ENCODE peak calls at places on chromosomes 6 and 20, in seven cellular contexts. Y is Peyer's patch, V is stomach, H is A549, F is esophagus muscularis mucosa, S is heart left ventricle, L is IMR-90. C is an unnamed sample.

GRCh38 chr20:35772563-35773058 is 796 bp downstream of the PHF20 start:
- DNase-seq in Y (no peak), V (no peak), H (no peak), F (no peak), S (no peak), L (no peak), C (no peak)

GRCh38 chr6:168370310-168370991 is 50.9 kb upstream of the DACT2 start:
- DNase-seq in Y (no peak), V (peak), H (peak), F (no peak), S (peak), L (no peak), C (peak)

GRCh38 chr6:74928203-74928602 is 277.6 kb downstream of the COL12A1 start:
- DNase-seq in Y (no peak), V (no peak), H (no peak), F (no peak), S (no peak), L (no peak), C (no peak)

GRCh38 chr6:130944486-130944885 is 117.3 kb downstream of the SMLR1 start:
- DNase-seq in Y (no peak), V (no peak), H (no peak), F (no peak), S (no peak), L (no peak), C (peak)

GRCh38 chr6:105372862-105373182 is 30.1 kb downstream of the PREP start:
- DNase-seq in Y (no peak), V (peak), H (no peak), F (no peak), S (no peak), L (no peak), C (no peak)

GRCh38 chr6:105482227-105482839 is 79.5 kb upstream of the PREP start:
- DNase-seq in Y (peak), V (peak), H (no peak), F (no peak), S (peak), L (peak), C (peak)

GRCh38 chr6:170439366-170440351 is 113.4 kb downstream of the PSMB1 start:
- DNase-seq in Y (no peak), V (peak), H (no peak), F (no peak), S (no peak), L (peak), C (peak)

GRCh38 chr6:41728073-41728936 is 7.1 kb downstream of the TFEB start:
- DNase-seq in Y (peak), V (peak), H (no peak), F (no peak), S (no peak), L (no peak), C (no peak)

GRCh38 chr20:33071198-33071597 is 8.2 kb upstream of the BPIFB4 start:
- DNase-seq in Y (no peak), V (no peak), H (no peak), F (no peak), S (no peak), L (no peak), C (no peak)

GRCh38 chr20:58888521-58889333 is 36.2 kb downstream of the GNAS start:
- DNase-seq in Y (peak), V (peak), H (no peak), F (no peak), S (peak), L (peak), C (peak)

GRCh38 chr6:3247255-3248146 is 11.2 kb upstream of the PSMG4 start:
- DNase-seq in Y (no peak), V (peak), H (peak), F (no peak), S (peak), L (peak), C (peak)

GRCh38 chr20:4038047-4038459 is 22.7 kb upstream of the RNF24 start:
- DNase-seq in Y (peak), V (peak), H (peak), F (no peak), S (peak), L (peak), C (peak)

GRCh38 chr20:36153754-36154695 is 515 bp upstream of the EPB41L1 start:
- DNase-seq in Y (peak), V (peak), H (peak), F (no peak), S (peak), L (peak), C (peak)

GRCh38 chr20:15378151-15378550 is 1040.7 kb upstream of the FLRT3 start:
- DNase-seq in Y (no peak), V (no peak), H (peak), F (no peak), S (no peak), L (no peak), C (no peak)

GRCh38 chr6:2729921-2730320 is 20.8 kb downstream of the MYLK4 start:
- DNase-seq in Y (no peak), V (no peak), H (no peak), F (no peak), S (no peak), L (no peak), C (no peak)

GRCh38 chr6:89689732-89690131 is 51.2 kb upstream of the LYRM2 start:
- DNase-seq in Y (no peak), V (no peak), H (no peak), F (no peak), S (no peak), L (no peak), C (peak)
- TF ChIP-seq POLR2A in Y (no peak), V (no peak), H (no peak), F (no peak), S (no peak), L (no peak), C (no peak)

GRCh38 chr20:653110-653589 is at the start of gene SRXN1:
- DNase-seq in Y (peak), V (peak), H (peak), F (peak), S (peak), L (peak), C (peak)
- TF ChIP-seq POLR2A in Y (no peak), V (no peak), H (peak), F (no peak), S (peak), L (peak), C (no peak)

GRCh38 chr6:14797875-14798593 is 447.8 kb upstream of the JARID2 start:
- DNase-seq in Y (no peak), V (no peak), H (no peak), F (no peak), S (no peak), L (no peak), C (no peak)
- TF ChIP-seq POLR2A in Y (no peak), V (no peak), H (no peak), F (no peak), S (no peak), L (no peak), C (no peak)

DNA sequence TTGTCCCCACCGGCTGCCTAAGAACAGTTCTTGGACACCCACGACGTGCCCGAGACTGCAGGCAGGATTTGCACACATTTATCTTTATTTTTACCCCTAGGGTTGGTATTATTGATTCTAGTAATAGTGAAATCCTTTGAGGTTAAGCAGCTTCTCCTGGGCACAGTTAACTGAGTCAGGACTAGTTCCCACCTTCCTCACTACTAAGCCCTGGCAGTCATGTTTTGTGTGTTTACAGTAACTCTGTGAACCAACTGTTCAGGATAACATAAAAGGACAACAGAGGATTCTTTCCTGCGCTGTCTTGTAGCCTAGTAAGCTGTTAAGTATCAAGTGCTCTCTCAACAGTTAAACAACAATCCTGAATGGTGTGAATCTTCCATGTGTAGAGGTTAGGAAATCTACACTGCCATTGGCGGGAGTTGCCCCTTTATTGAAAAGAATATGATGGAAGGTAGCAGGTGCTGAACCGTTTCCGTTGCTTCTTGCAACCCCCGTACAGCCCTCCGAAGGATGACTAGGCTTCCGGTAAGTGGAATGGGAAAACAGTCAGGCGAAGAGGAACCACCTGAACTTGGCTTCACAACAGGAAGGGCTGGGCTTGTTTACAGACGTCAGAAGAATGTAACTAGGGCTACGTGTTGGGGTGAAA is 979 bp upstream of the SOD2 start:
- DNase-seq in Y (peak), V (peak), H (no peak), F (no peak), S (peak), L (peak), C (peak)
- TF ChIP-seq POLR2A in Y (peak), V (no peak), H (no peak), F (no peak), S (no peak), L (no peak), C (no peak)

DNA sequence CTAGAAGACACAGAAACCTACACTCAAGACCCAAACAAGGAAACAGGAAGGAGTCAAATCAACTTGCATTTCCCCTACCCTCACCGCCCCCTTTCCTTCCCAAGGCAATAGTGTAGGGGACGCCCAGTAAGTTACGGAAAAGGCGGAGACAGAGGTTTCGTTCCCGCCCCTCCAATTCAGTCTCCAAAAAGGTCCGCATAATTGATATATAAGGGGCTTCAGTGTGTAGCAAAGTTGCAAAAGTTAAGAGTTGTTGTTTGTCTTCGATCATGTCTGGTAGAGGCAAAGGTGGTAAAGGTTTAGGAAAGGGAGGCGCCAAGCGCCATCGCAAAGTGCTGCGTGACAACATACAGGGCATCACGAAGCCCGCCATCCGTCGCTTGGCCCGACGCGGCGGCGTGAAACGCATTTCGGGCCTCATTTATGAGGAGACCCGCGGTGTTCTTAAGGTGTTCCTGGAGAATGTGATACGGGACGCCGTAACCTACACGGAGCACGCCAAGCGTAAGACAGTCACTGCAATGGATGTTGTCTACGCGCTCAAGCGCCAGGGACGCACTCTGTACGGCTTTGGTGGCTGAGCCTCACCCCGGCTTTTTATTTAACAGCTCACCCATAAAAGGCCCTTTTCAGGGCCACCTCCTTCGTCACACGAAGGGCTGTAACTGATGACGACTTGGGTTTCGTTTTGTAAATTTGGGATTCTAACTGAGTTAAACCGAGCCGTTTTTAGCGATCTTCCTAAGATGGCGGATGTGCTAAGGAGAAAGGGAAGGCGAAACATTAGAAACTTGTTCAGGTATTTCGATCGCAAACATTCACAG is 124.6 kb upstream of the BTN3A2 start:
- DNase-seq in Y (peak), V (peak), H (no peak), F (no peak), S (peak), L (peak), C (peak)
- TF ChIP-seq POLR2A in Y (peak), V (no peak), H (no peak), F (no peak), S (peak), L (peak), C (peak)

GRCh38 chr20:49941456-49941855 is 5.3 kb downstream of the RNF114 start:
- DNase-seq in Y (no peak), V (no peak), H (no peak), F (no peak), S (no peak), L (no peak), C (no peak)

GRCh38 chr20:49938173-49939163 is 2.3 kb downstream of the RNF114 start:
- DNase-seq in Y (peak), V (peak), H (no peak), F (no peak), S (peak), L (peak), C (peak)

GRCh38 chr20:49935746-49936152 is 448 bp upstream of the RNF114 start:
- DNase-seq in Y (no peak), V (no peak), H (no peak), F (no peak), S (peak), L (no peak), C (no peak)

GRCh38 chr20:49937023-49937929 is 1.1 kb downstream of the RNF114 start:
- DNase-seq in Y (no peak), V (no peak), H (no peak), F (no peak), S (no peak), L (no peak), C (no peak)

DNA sequence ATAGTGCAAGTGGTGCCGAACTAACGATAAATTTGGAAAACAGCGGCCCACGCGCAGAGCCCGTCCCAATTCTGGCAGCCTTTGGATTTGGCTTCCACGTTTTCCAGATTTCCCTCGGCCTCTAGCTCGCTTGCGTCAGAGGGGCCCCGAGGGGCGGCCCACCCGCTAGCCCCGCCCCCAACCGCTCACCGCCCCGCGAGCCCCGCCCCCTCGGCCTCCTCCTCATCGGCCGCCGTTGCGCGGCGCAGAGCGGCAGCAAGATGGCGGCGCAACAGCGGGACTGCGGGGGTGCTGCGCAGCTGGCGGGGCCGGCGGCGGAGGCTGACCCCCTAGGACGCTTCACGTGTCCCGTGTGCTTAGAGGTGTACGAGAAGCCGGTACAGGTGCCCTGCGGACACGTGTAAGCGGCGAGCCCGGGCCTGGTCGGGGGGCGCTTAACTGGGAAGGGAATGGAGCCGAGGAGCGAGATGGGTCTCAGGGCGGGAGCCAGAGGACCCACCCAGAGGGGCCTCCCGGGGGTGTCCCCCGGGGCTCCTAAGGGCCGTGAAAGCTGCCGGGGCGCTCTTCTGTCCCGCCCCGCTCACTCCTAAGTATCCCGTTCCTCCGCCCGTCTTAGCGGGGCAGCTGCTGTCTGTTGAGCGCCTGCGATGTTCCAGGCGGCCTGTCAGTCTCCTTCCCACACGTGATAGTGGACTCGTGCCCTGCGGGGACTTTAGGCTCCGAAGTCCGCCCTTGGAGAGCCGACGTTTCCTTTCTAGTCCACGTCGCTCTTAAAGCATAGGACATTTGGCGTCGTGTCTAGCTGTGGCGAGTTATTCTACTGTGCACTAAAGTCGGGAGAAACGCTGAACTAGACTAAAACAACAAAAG is at the start of gene RNF114:
- DNase-seq in Y (peak), V (peak), H (peak), F (peak), S (peak), L (peak), C (peak)
- TF ChIP-seq POLR2A in Y (peak), V (no peak), H (peak), F (peak), S (peak), L (peak), C (peak)